ENCODE peak calls at places on chromosomes 2 and 18, in nine cellular contexts. One of them, this sample, is unnamed. For H3K36me3, the result is how much of the 10 kb centered on the place peaks cover.

GRCh38 chr18:22136395-22136794 is 33.0 kb upstream of the GATA6 start:
- DNase-seq in transverse colon: no peak
- DNase-seq in tibial artery: no peak
- DNase-seq in sigmoid colon: no peak
- DNase-seq in MM.1S: no peak
- DNase-seq in fibroblast of lung: peak
- DNase-seq in Peyer's patch: no peak
- DNase-seq in upper lobe of right lung: no peak
- DNase-seq in ovary: no peak
- DNase-seq in this sample: no peak

GRCh38 chr2:225097035-225097434 is 54.8 kb upstream of the DOCK10 start:
- DNase-seq in ovary: no peak
- DNase-seq in upper lobe of right lung: no peak
- DNase-seq in MM.1S: no peak
- DNase-seq in sigmoid colon: no peak
- DNase-seq in tibial artery: no peak
- DNase-seq in Peyer's patch: no peak
- DNase-seq in fibroblast of lung: peak
- DNase-seq in transverse colon: no peak
- DNase-seq in this sample: no peak

GRCh38 chr2:217525076-217525475 is 477.7 kb downstream of the TNS1 start:
- DNase-seq in ovary: no peak
- DNase-seq in MM.1S: no peak
- DNase-seq in transverse colon: no peak
- DNase-seq in Peyer's patch: no peak
- DNase-seq in fibroblast of lung: no peak
- DNase-seq in tibial artery: no peak
- DNase-seq in upper lobe of right lung: no peak
- DNase-seq in sigmoid colon: no peak
- DNase-seq in this sample: no peak

GRCh38 chr18:59229681-59230443 is 9.9 kb downstream of the GRP start:
- DNase-seq in MM.1S: no peak
- DNase-seq in Peyer's patch: no peak
- DNase-seq in sigmoid colon: no peak
- DNase-seq in tibial artery: no peak
- DNase-seq in ovary: no peak
- DNase-seq in fibroblast of lung: no peak
- DNase-seq in upper lobe of right lung: no peak
- DNase-seq in transverse colon: no peak
- DNase-seq in this sample: no peak

GRCh38 chr2:234873828-234874173 is 78.0 kb upstream of the SH3BP4 start:
- DNase-seq in tibial artery: no peak
- DNase-seq in transverse colon: peak
- DNase-seq in fibroblast of lung: peak
- DNase-seq in MM.1S: no peak
- DNase-seq in Peyer's patch: peak
- DNase-seq in upper lobe of right lung: no peak
- DNase-seq in sigmoid colon: peak
- DNase-seq in ovary: no peak
- DNase-seq in this sample: no peak

GRCh38 chr2:137050949-137051348 is 285.6 kb downstream of the THSD7B start:
- DNase-seq in transverse colon: no peak
- DNase-seq in tibial artery: no peak
- DNase-seq in upper lobe of right lung: no peak
- DNase-seq in sigmoid colon: no peak
- DNase-seq in MM.1S: peak
- DNase-seq in Peyer's patch: no peak
- DNase-seq in fibroblast of lung: no peak
- DNase-seq in ovary: no peak
- DNase-seq in this sample: no peak

GRCh38 chr18:26487437-26487836 is 60.9 kb downstream of the KCTD1 start:
- DNase-seq in ovary: no peak
- DNase-seq in Peyer's patch: no peak
- DNase-seq in tibial artery: no peak
- DNase-seq in fibroblast of lung: no peak
- DNase-seq in MM.1S: no peak
- DNase-seq in transverse colon: no peak
- DNase-seq in upper lobe of right lung: no peak
- DNase-seq in sigmoid colon: no peak
- DNase-seq in this sample: no peak

GRCh38 chr2:2229898-2230817 is 100.9 kb downstream of the MYT1L start:
- DNase-seq in fibroblast of lung: no peak
- DNase-seq in MM.1S: no peak
- DNase-seq in tibial artery: no peak
- DNase-seq in ovary: no peak
- DNase-seq in upper lobe of right lung: no peak
- DNase-seq in sigmoid colon: no peak
- DNase-seq in transverse colon: no peak
- DNase-seq in Peyer's patch: no peak
- DNase-seq in this sample: no peak

GRCh38 chr2:135023886-135024285 is 23.4 kb downstream of the MAP3K19 start:
- DNase-seq in Peyer's patch: no peak
- DNase-seq in sigmoid colon: no peak
- DNase-seq in tibial artery: no peak
- DNase-seq in fibroblast of lung: no peak
- DNase-seq in transverse colon: no peak
- DNase-seq in MM.1S: peak
- DNase-seq in upper lobe of right lung: no peak
- DNase-seq in ovary: no peak
- DNase-seq in this sample: no peak

GRCh38 chr2:12883911-12884310 is 167.2 kb downstream of the TRIB2 start:
- DNase-seq in Peyer's patch: no peak
- DNase-seq in MM.1S: no peak
- DNase-seq in fibroblast of lung: no peak
- DNase-seq in transverse colon: no peak
- DNase-seq in upper lobe of right lung: no peak
- DNase-seq in tibial artery: no peak
- DNase-seq in sigmoid colon: no peak
- DNase-seq in ovary: no peak
- DNase-seq in this sample: no peak

GRCh38 chr18:69469444-69469919 is 68.8 kb downstream of the DOK6 start:
- DNase-seq in Peyer's patch: no peak
- DNase-seq in ovary: no peak
- DNase-seq in sigmoid colon: peak
- DNase-seq in MM.1S: no peak
- DNase-seq in transverse colon: no peak
- DNase-seq in tibial artery: no peak
- DNase-seq in upper lobe of right lung: no peak
- DNase-seq in fibroblast of lung: no peak
- DNase-seq in this sample: peak

GRCh38 chr18:50231621-50232020 is 34.7 kb downstream of the CFAP53 start:
- DNase-seq in ovary: no peak
- DNase-seq in sigmoid colon: no peak
- DNase-seq in transverse colon: no peak
- DNase-seq in tibial artery: no peak
- DNase-seq in fibroblast of lung: no peak
- DNase-seq in MM.1S: no peak
- DNase-seq in upper lobe of right lung: no peak
- DNase-seq in Peyer's patch: no peak
- DNase-seq in this sample: no peak

GRCh38 chr2:45691600-45691999 is 40.1 kb downstream of the PRKCE start:
- DNase-seq in ovary: no peak
- DNase-seq in sigmoid colon: no peak
- DNase-seq in upper lobe of right lung: no peak
- DNase-seq in MM.1S: peak
- DNase-seq in Peyer's patch: no peak
- DNase-seq in transverse colon: no peak
- DNase-seq in tibial artery: no peak
- DNase-seq in fibroblast of lung: no peak
- DNase-seq in this sample: no peak

GRCh38 chr18:61609131-61609530 is 275.9 kb downstream of the CDH20 start:
- DNase-seq in Peyer's patch: no peak
- DNase-seq in transverse colon: no peak
- DNase-seq in tibial artery: no peak
- DNase-seq in sigmoid colon: no peak
- DNase-seq in ovary: no peak
- DNase-seq in fibroblast of lung: no peak
- DNase-seq in upper lobe of right lung: no peak
- DNase-seq in MM.1S: no peak
- DNase-seq in this sample: no peak

DNA sequence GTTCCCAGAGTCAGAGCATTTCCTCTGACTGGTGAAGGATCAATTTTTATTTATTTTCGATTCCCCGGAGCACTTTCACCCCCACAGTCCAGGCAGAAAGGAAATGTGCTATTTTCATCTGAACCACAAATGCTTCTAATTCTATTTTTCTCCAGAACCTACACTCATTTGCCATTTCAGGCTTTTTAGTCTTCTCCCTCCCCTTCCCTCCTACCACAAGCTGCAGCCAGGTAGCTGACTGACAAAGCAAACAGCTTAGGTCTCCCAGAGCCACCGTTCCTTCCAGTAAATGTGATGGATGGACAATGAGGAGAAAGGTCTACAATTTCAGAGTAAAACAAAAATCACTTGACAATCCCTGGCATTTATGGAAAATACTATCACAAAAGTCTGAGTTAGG is 76.9 kb downstream of the KLF7 start:
- DNase-seq in transverse colon: no peak
- DNase-seq in upper lobe of right lung: no peak
- DNase-seq in fibroblast of lung: no peak
- DNase-seq in Peyer's patch: no peak
- DNase-seq in MM.1S: no peak
- DNase-seq in tibial artery: no peak
- DNase-seq in sigmoid colon: no peak
- DNase-seq in ovary: no peak
- DNase-seq in this sample: no peak
- H3K36me3 ChIP-seq in transverse colon: under half
- H3K36me3 ChIP-seq in upper lobe of right lung: under half
- H3K36me3 ChIP-seq in fibroblast of lung: under half
- H3K36me3 ChIP-seq in Peyer's patch: under half
- H3K36me3 ChIP-seq in MM.1S: under half
- H3K36me3 ChIP-seq in tibial artery: under half
- H3K36me3 ChIP-seq in sigmoid colon: under half
- H3K36me3 ChIP-seq in ovary: under half
- H3K36me3 ChIP-seq in this sample: under half

DNA sequence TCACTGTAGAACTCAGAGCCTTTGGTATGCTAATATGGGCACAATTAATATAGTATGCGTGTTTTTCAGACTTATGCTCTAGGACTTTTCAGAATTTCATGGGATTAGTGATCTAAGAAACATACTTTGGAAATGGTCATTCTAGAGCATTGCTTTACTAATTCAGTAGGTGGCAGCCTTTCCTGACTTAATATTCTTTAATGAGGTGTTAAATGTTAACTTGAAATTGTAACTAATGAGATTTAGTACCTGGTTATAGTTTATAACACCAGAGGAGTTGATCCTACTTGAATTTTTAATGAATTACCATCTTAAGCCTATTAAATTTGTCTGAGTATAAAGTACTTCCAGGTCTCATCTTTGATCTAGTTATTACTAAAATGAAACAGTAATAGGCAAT is 28.5 kb downstream of the ACTR2 start:
- DNase-seq in Peyer's patch: no peak
- DNase-seq in MM.1S: no peak
- DNase-seq in upper lobe of right lung: no peak
- DNase-seq in ovary: no peak
- DNase-seq in transverse colon: no peak
- DNase-seq in tibial artery: no peak
- DNase-seq in sigmoid colon: no peak
- DNase-seq in fibroblast of lung: no peak
- DNase-seq in this sample: no peak
- TF ChIP-seq CTCF in Peyer's patch: no peak
- TF ChIP-seq CTCF in MM.1S: peak
- TF ChIP-seq CTCF in upper lobe of right lung: peak
- TF ChIP-seq CTCF in ovary: no peak
- TF ChIP-seq CTCF in transverse colon: no peak
- TF ChIP-seq CTCF in tibial artery: no peak
- TF ChIP-seq CTCF in sigmoid colon: no peak
- TF ChIP-seq CTCF in fibroblast of lung: no peak
- TF ChIP-seq CTCF in this sample: peak

DNA sequence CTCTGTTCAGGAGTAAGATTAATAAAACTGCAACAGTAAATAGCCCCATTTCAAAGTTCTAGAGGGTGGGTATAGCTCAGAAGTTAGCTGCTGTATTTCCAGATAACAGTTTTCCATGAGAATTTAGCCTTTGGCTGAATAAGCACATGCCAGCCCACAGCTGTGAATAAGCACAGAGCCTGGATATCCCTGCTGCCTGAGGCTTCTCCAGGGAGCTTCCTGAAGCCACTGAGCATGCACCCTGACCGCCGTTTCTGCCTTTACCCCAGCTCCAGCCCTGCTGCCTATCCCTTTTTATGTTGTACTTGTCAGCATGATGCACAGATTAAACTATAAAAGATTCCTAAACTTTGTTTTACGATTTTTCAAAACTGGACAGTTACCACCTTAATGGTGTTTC is 85.3 kb downstream of the FEZ2 start:
- DNase-seq in fibroblast of lung: no peak
- DNase-seq in MM.1S: no peak
- DNase-seq in ovary: no peak
- DNase-seq in Peyer's patch: no peak
- DNase-seq in sigmoid colon: no peak
- DNase-seq in tibial artery: no peak
- DNase-seq in transverse colon: no peak
- DNase-seq in upper lobe of right lung: no peak
- DNase-seq in this sample: no peak
- H3K36me3 ChIP-seq in fibroblast of lung: under half
- H3K36me3 ChIP-seq in MM.1S: under half
- H3K36me3 ChIP-seq in ovary: under half
- H3K36me3 ChIP-seq in Peyer's patch: under half
- H3K36me3 ChIP-seq in sigmoid colon: under half
- H3K36me3 ChIP-seq in tibial artery: half or more
- H3K36me3 ChIP-seq in transverse colon: under half
- H3K36me3 ChIP-seq in upper lobe of right lung: half or more
- H3K36me3 ChIP-seq in this sample: under half

DNA sequence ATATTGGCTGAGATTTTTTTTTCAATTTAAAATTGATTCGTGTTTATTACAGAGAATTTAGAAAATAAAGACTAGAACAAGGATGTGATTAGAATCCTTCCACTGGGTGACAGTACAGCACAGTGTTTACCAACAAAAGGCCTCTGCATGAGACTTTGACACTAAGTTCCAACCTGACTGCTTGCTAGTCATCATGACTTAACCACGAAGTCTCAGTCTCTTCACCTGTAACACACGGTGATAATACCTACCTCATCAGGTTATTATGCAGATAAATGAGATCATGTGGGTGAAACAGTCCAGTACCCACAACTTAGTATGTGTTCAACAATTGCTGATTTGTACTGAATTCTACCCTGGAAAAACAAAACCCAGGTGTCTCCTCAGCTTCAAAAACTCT is 151.2 kb downstream of the STK39 start:
- DNase-seq in Peyer's patch: no peak
- DNase-seq in ovary: no peak
- DNase-seq in fibroblast of lung: no peak
- DNase-seq in upper lobe of right lung: no peak
- DNase-seq in tibial artery: no peak
- DNase-seq in sigmoid colon: no peak
- DNase-seq in MM.1S: peak
- DNase-seq in transverse colon: no peak
- DNase-seq in this sample: no peak
- TF ChIP-seq CTCF in Peyer's patch: no peak
- TF ChIP-seq CTCF in ovary: no peak
- TF ChIP-seq CTCF in fibroblast of lung: no peak
- TF ChIP-seq CTCF in upper lobe of right lung: no peak
- TF ChIP-seq CTCF in tibial artery: no peak
- TF ChIP-seq CTCF in sigmoid colon: no peak
- TF ChIP-seq CTCF in MM.1S: no peak
- TF ChIP-seq CTCF in transverse colon: no peak
- TF ChIP-seq CTCF in this sample: no peak